ENCODE peak calls at places on chromosomes 5 and 9, in five cellular contexts. S, V, E, N and K are unnamed samples.

GRCh38 chr9:96367943-96368342 is 15.6 kb downstream of the SLC35D2 start:
- DNase-seq in S (no peak), E (no peak), V (no peak), N (no peak), K (no peak)

GRCh38 chr9:17793713-17794622 is 215.1 kb downstream of the SH3GL2 start:
- DNase-seq in N (no peak), V (no peak), E (peak), S (no peak), K (no peak)

GRCh38 chr9:136012651-136013050 is 51.5 kb upstream of the UBAC1 start:
- DNase-seq in E (no peak), N (no peak), V (no peak), S (no peak), K (no peak)

GRCh38 chr5:150642567-150642927 is 2.1 kb downstream of the SYNPO start:
- DNase-seq in N (peak), S (peak), V (peak), E (peak), K (peak)

GRCh38 chr5:84378420-84378819 is 6.3 kb downstream of the EDIL3 start:
- DNase-seq in E (no peak), V (no peak), N (no peak), S (no peak), K (no peak)

GRCh38 chr9:93673271-93673843 is 97.0 kb downstream of the PHF2 start:
- DNase-seq in S (peak), V (peak), E (no peak), N (no peak), K (peak)

GRCh38 chr5:36870399-36871040 is 6.0 kb upstream of the NIPBL start:
- DNase-seq in V (no peak), E (no peak), N (no peak), S (no peak), K (peak)

GRCh38 chr5:123720955-123721354 is 209.0 kb downstream of the CSNK1G3 start:
- DNase-seq in S (no peak), V (no peak), E (no peak), N (no peak), K (peak)

GRCh38 chr5:163809480-163809879 is 304.1 kb downstream of the MAT2B start:
- DNase-seq in N (no peak), S (no peak), V (no peak), E (no peak), K (no peak)

GRCh38 chr5:132751444-132751843 is 4.2 kb downstream of the CCNI2 start:
- DNase-seq in V (no peak), E (no peak), S (no peak), N (peak), K (peak)

GRCh38 chr5:171421331-171422262 is 2.1 kb downstream of the FGF18 start:
- DNase-seq in N (no peak), V (no peak), E (no peak), S (peak), K (no peak)

GRCh38 chr5:1330847-1331831 is 13.8 kb downstream of the CLPTM1L start:
- DNase-seq in S (no peak), N (no peak), V (no peak), E (no peak), K (no peak)

GRCh38 chr5:154721476-154722058 is 33.6 kb upstream of the LARP1 start:
- DNase-seq in V (no peak), N (no peak), S (no peak), E (no peak), K (peak)

DNA sequence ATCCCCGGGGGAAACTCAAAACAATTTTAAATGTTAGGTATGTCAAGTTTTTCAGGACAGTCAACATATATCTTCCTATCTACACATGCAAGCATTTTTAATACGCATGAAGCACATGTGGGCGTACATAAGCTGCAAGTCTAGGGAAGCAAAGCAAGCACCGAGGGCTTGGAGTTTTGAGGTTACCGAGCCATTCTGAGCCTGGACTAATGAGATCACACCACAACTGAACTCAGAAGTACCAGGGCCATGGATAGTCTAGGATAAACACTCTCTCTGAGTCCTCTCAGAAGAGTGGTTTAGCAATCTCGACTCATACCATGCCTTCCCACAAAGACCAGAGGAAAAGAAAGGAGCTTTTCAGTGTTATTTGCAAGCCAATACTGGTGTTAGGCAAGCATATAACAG is 154.2 kb downstream of the AUH start:
- DNase-seq in N (no peak), V (no peak), S (no peak), E (no peak), K (peak)
- H3K27ac ChIP-seq in N (peak), V (peak), S (peak), E (peak), K (peak)

DNA sequence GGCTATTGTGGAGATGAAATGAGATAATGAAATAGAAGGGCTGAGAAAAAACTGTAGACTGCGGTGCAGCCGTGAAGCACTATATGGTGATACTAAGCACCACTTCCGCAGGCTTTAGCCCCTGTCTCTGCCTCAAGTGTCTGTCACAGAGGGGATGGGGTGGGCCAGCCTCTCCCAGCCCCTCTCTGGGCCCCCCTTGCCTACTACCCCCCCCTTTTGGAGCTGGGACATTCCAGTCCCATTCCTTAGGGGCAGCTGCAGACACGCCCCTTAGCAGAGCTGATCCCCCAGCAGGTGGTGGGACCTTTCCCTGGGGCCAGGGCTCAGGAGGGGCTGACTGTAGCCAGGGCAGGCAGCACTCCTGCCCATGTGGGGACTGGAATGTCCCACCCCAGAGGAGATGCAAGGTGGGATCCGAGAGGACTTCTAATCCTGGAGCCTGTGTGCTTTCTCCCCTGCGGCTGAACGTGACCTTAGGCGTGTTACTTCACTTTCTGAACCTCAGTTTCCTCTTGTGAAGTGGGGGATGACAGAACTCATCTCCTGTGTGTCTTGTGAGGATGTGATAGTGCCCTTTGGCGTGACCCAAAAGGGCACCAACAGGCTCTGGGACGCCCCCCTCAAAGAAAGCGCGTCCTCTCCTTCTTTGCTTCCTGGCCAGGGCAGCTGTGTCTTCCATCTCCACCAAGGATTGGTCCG is 2.0 kb downstream of the N4BP3 start:
- DNase-seq in E (no peak), V (no peak), N (no peak), S (no peak), K (no peak)
- H3K4me3 ChIP-seq in E (no peak), V (no peak), N (no peak), S (no peak), K (no peak)

GRCh38 chr9:77158772-77159513 is 18.4 kb upstream of the VPS13A start:
- DNase-seq in N (no peak), E (no peak), V (no peak), S (no peak), K (no peak)
- TF ChIP-seq CTCF in N (no peak), E (no peak), V (no peak), S (no peak), K (no peak)

DNA sequence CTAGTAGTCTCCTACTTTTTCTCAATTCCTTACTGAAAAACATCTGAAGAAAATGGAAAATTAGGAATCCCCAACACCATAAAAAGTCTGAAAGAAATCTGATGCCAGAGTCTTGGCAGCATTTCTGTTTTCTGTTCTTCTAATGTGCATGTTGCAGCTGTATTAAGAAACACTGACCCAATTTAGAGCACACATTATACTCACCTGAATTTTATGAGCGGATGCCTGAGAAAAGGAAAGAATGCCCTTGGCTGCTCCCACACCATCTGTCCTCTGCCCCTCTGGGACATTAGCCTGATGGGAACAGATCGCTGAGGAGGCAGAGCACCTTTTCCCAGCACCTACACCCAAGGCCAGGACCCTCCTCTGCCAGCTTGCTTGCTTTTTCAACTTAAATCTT is 14.1 kb upstream of the ANP32B start:
- DNase-seq in V (no peak), E (no peak), N (no peak), S (no peak), K (no peak)
- H3K27ac ChIP-seq in V (no peak), E (no peak), N (no peak), S (no peak), K (no peak)

GRCh38 chr9:88220652-88221051 is 82.4 kb upstream of the SPATA31C2 start:
- DNase-seq in N (no peak), E (no peak), V (no peak), S (no peak), K (no peak)
- H3K4me3 ChIP-seq in N (no peak), E (no peak), V (no peak), S (no peak), K (no peak)

DNA sequence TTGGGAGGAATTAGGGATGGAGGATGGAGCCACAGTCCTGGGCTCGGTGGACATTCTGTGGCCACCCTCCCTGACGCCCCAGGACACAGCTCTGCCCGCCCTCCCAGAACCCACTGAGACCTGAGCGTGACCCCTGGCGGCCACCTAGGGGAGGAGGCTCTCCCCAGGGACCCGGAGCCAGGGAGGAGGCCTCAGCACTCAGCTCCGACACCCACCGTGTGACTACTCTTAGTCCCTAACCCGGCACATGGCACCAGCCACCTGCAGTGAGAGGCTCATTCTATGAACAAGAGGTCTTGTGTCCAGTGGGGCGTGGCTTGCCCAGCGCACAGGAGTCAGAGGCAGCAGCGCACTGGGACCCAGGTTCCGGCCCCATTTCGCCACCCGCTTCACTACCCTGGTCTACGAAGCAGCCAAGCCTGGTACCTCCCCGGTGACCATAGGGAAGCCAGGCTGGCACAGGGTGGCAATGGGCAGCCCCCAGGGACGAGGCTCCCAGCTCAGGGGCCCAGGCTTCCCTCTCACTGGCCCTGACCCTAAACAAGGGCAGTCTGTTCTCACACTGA is 10.2 kb downstream of the SARDH start:
- DNase-seq in S (peak), N (no peak), V (no peak), E (no peak), K (no peak)
- TF ChIP-seq CTCF in S (no peak), N (no peak), V (no peak), E (no peak), K (no peak)

DNA sequence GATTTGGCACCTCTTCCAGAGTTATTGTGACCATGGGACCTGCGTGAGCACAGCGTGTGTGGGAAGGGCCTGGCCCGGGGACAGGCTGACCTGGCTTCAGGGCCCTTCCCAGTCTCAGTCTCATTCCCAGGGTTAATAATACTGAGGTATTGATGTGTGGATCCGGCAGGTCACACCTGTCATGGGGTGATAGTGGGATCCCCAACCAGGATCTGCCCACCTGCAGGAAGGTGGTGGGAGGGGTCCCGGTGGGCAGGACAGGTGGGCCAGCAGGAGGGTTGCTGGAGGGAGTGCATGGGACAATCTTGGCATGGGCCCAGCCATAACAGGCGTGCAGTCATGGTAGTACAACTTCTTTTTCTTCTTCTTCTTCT is 55.4 kb downstream of the COL15A1 start:
- DNase-seq in V (no peak), N (no peak), E (no peak), S (no peak), K (no peak)
- H3K27ac ChIP-seq in V (no peak), N (peak), E (no peak), S (peak), K (peak)

GRCh38 chr5:42875211-42875610 is 63.5 kb upstream of the SELENOP start:
- DNase-seq in N (no peak), V (no peak), E (no peak), S (no peak), K (no peak)

GRCh38 chr5:42879267-42879666 is 67.6 kb upstream of the SELENOP start:
- DNase-seq in N (no peak), S (no peak), V (no peak), E (no peak), K (no peak)

GRCh38 chr5:42875785-42876374 is 64.2 kb upstream of the SELENOP start:
- DNase-seq in V (no peak), S (no peak), N (no peak), E (no peak), K (no peak)

GRCh38 chr5:42874621-42875198 is 63.0 kb upstream of the SELENOP start:
- DNase-seq in S (no peak), E (no peak), V (no peak), N (no peak), K (no peak)

GRCh38 chr5:42876375-42876844 is 64.7 kb upstream of the SELENOP start:
- DNase-seq in S (no peak), V (no peak), N (no peak), E (no peak), K (peak)
- H3K4me3 ChIP-seq in S (no peak), V (no peak), N (no peak), E (no peak), K (no peak)